ENCODE peak calls at places on chromosomes 3 and 15, in ten cellular contexts. W is adrenal gland, B is uterus, X is ovary, O is IMR-90, C is heart left ventricle, N is Peyer's patch, V is A549, R is esophagus muscularis mucosa, A is tibial nerve. Z is an unnamed sample.
A peak's percentile ranks its signal among the peaks of the same experiment; 100 is the strongest.

GRCh38 chr15:71186267-71186666 is 71.0 kb downstream of the THSD4 start:
- DNase-seq in W (no peak), V (no peak), A (no peak), X (no peak), B (peak; percentile 1), N (no peak), O (no peak), C (peak; percentile 77), R (peak; percentile 77), Z (no peak)

GRCh38 chr3:97821810-97822775 is at the start of gene CRYBG3:
- DNase-seq in V (peak; percentile 73), R (peak; percentile 93), B (peak; percentile 68), C (peak; percentile 89), X (peak; percentile 80), N (peak; percentile 69), A (peak; percentile 52), W (peak; percentile 86), O (peak; percentile 75), Z (peak; percentile 86)

GRCh38 chr3:100910986-100911385 is 82.2 kb downstream of the ABI3BP start:
- DNase-seq in C (no peak), V (no peak), R (no peak), A (no peak), O (no peak), X (no peak), N (no peak), W (no peak), B (no peak), Z (no peak)

GRCh38 chr15:62972814-62973213 is 69.7 kb upstream of the TPM1 start:
- DNase-seq in B (no peak), V (peak; percentile 73), A (no peak), X (no peak), O (peak; percentile 86), N (no peak), C (no peak), R (no peak), W (no peak), Z (peak; percentile 25)

GRCh38 chr15:61198722-61199121 is 30.4 kb downstream of the RORA start:
- DNase-seq in V (no peak), A (no peak), X (no peak), B (no peak), N (no peak), R (no peak), W (no peak), C (no peak), O (no peak), Z (no peak)

GRCh38 chr3:183551930-183552329 is 3.6 kb downstream of the KLHL6 start:
- DNase-seq in O (no peak), N (peak; percentile 39), R (no peak), V (no peak), W (no peak), B (no peak), X (no peak), C (no peak), A (no peak), Z (no peak)

GRCh38 chr15:31179683-31180082 is 78.2 kb upstream of the TRPM1 start:
- DNase-seq in O (no peak), C (no peak), R (no peak), A (no peak), B (no peak), X (no peak), N (no peak), W (no peak), V (no peak), Z (no peak)

GRCh38 chr15:94206463-94207167 is 24.7 kb upstream of the MCTP2 start:
- DNase-seq in O (peak; percentile 89), N (no peak), A (no peak), X (no peak), R (no peak), V (no peak), W (no peak), B (no peak), C (no peak), Z (no peak)

GRCh38 chr15:60727661-60728060 is 248.7 kb upstream of the ICE2 start:
- DNase-seq in N (no peak), B (no peak), W (no peak), R (no peak), X (no peak), A (no peak), O (no peak), V (no peak), C (no peak), Z (no peak)

GRCh38 chr15:33985287-33985686 is 17.0 kb downstream of the CHRM5 start:
- DNase-seq in V (peak; percentile 21), N (no peak), R (no peak), O (peak; percentile 90), A (no peak), B (no peak), W (no peak), C (no peak), X (no peak), Z (no peak)

GRCh38 chr3:194253270-194253669 is 97.9 kb downstream of the CPN2 start:
- DNase-seq in N (no peak), W (no peak), B (no peak), C (no peak), V (no peak), X (no peak), A (no peak), O (no peak), R (no peak), Z (no peak)

GRCh38 chr3:194257030-194257657 is 94.0 kb downstream of the CPN2 start:
- DNase-seq in A (no peak), V (no peak), C (peak; percentile 16), N (no peak), R (no peak), B (no peak), X (no peak), W (no peak), O (no peak), Z (no peak)

GRCh38 chr3:194256040-194256945 is 94.8 kb downstream of the CPN2 start:
- DNase-seq in B (no peak), X (no peak), O (no peak), W (no peak), R (peak; percentile 90), N (no peak), V (no peak), C (peak; percentile 17), A (no peak), Z (peak; percentile 35)

GRCh38 chr3:194254032-194254431 is 97.1 kb downstream of the CPN2 start:
- DNase-seq in W (no peak), O (no peak), R (no peak), B (no peak), V (no peak), C (no peak), X (no peak), A (no peak), N (no peak), Z (no peak)

DNA sequence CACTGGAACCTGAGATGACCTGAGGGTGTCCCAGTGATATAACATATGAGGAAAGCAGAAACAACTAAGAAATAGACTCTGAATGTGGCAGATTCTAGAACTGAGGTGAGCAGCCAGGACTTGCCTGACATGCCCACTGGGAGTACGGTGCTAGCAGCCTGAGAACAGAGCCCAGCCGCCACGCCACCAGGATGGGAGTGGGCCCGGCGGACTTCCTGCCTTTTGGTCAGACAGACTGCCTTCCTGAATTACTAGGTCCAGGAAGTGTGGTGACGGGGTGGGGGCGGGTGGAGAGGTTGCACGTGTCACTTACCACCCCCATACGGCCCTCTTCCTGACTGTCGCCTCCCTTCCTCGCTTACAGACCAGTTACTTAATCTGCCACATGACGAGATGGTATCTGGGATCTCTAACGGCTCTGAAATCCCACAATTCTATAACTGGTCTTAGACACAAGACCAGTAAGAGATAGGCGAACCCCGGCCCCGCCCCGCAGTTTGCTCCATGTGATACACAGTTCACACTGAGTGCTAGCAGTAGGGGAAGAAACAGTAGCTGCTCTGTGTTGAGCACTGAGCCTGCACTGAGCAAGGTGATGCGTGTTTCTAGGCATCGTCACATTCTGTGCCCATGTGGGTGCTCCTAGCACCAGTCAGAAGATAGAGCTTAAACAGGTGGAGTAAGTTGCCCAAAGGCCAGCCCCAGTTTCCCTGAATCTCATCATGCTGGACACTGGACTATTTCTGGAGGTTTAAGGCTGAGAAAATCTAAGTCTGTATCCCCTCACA is 95.7 kb downstream of the CPN2 start:
- DNase-seq in B (peak; percentile 63), V (no peak), W (peak; percentile 56), A (peak; percentile 51), O (no peak), C (peak; percentile 86), R (peak; percentile 96), X (peak; percentile 35), N (peak; percentile 58), Z (peak; percentile 62)
- H3K4me3 ChIP-seq in B (no peak overlapping the region), V (no peak overlapping the region), W (no peak overlapping the region), A (no peak overlapping the region), O (no peak overlapping the region), C (no peak overlapping the region), R (no peak overlapping the region), X (no peak overlapping the region), N (peak overlapping the region; percentile 7), Z (no peak overlapping the region)

GRCh38 chr3:119550090-119550910 is 9.1 kb downstream of the CD80 start:
- DNase-seq in A (no peak), B (no peak), W (no peak), O (no peak), R (no peak), X (no peak), N (no peak), V (no peak), C (no peak), Z (no peak)
- TF ChIP-seq POLR2A in A (no peak), B (no peak), W (no peak), O (no peak), R (no peak), X (no peak), N (no peak), V (no peak), C (no peak), Z (no peak)

GRCh38 chr15:52656412-52656811 is 22.8 kb downstream of the ATOSA start:
- DNase-seq in O (no peak), V (no peak), W (no peak), N (no peak), R (no peak), C (no peak), X (no peak), A (no peak), B (no peak), Z (no peak)

GRCh38 chr15:52653451-52653964 is 25.7 kb downstream of the ATOSA start:
- DNase-seq in X (no peak), B (no peak), O (peak; percentile 85), R (no peak), W (no peak), A (no peak), V (peak; percentile 84), N (no peak), C (no peak), Z (no peak)

GRCh38 chr15:52658955-52659354 is 20.2 kb downstream of the ATOSA start:
- DNase-seq in O (no peak), V (no peak), R (no peak), W (no peak), B (no peak), N (no peak), X (no peak), C (no peak), A (no peak), Z (no peak)

GRCh38 chr15:52660192-52660591 is 19.0 kb downstream of the ATOSA start:
- DNase-seq in C (no peak), R (no peak), N (no peak), O (no peak), B (no peak), V (no peak), X (no peak), W (no peak), A (no peak), Z (peak; percentile 38)

GRCh38 chr15:52657338-52657737 is 21.9 kb downstream of the ATOSA start:
- DNase-seq in W (no peak), R (no peak), B (no peak), N (no peak), C (no peak), X (no peak), O (peak; percentile 93), V (no peak), A (no peak), Z (no peak)
- H3K4me1 ChIP-seq in W (peaks cover 42% of the 10 kb centered on the region), R (peaks cover 76% of the 10 kb centered on the region), B (no peaks in the 10 kb centered on the region), N (no peaks in the 10 kb centered on the region), C (peaks cover 49% of the 10 kb centered on the region), X (peaks cover 3% of the 10 kb centered on the region), O (peaks cover 5% of the 10 kb centered on the region), V (peaks cover 55% of the 10 kb centered on the region), A (no peaks in the 10 kb centered on the region), Z (peaks cover 82% of the 10 kb centered on the region)

GRCh38 chr15:92840149-92840548 is 60.0 kb upstream of the CHD2 start:
- DNase-seq in O (no peak), V (no peak), N (no peak), R (no peak), C (no peak), A (no peak), B (no peak), X (no peak), W (no peak), Z (no peak)
- H3K4me3 ChIP-seq in O (no peak overlapping the region), V (no peak overlapping the region), N (no peak overlapping the region), R (no peak overlapping the region), C (no peak overlapping the region), A (no peak overlapping the region), B (no peak overlapping the region), X (no peak overlapping the region), W (no peak overlapping the region), Z (no peak overlapping the region)